ENCODE peak calls at places on chromosomes 4 and X, in ten cellular contexts. One of them, this sample, is unnamed.

GRCh38 chrX:43975747-43976146 is 2.6 kb upstream of the NDP start:
- DNase-seq in HFFc6: no peak
- DNase-seq in omental fat pad: no peak
- DNase-seq in A549: no peak
- DNase-seq in GM23338: no peak
- DNase-seq in psoas muscle: no peak
- DNase-seq in dorsolateral prefrontal cortex: no peak
- DNase-seq in GM06990: no peak
- DNase-seq in ovary: no peak
- DNase-seq in lower lobe of right lung: no peak
- DNase-seq in this sample: no peak

GRCh38 chr4:92658318-92658717 is 354.6 kb downstream of the GRID2 start:
- DNase-seq in HFFc6: no peak
- DNase-seq in omental fat pad: no peak
- DNase-seq in A549: no peak
- DNase-seq in GM23338: no peak
- DNase-seq in psoas muscle: no peak
- DNase-seq in dorsolateral prefrontal cortex: no peak
- DNase-seq in GM06990: no peak
- DNase-seq in ovary: no peak
- DNase-seq in lower lobe of right lung: no peak
- DNase-seq in this sample: no peak

GRCh38 chr4:6229095-6229494 is 28.7 kb upstream of the JAKMIP1 start:
- DNase-seq in HFFc6: no peak
- DNase-seq in omental fat pad: no peak
- DNase-seq in A549: no peak
- DNase-seq in GM23338: no peak
- DNase-seq in psoas muscle: no peak
- DNase-seq in dorsolateral prefrontal cortex: peak
- DNase-seq in GM06990: no peak
- DNase-seq in ovary: no peak
- DNase-seq in lower lobe of right lung: no peak
- DNase-seq in this sample: peak

GRCh38 chrX:138128025-138128671 is 562.2 kb downstream of the ZIC3 start:
- DNase-seq in HFFc6: peak
- DNase-seq in omental fat pad: no peak
- DNase-seq in A549: peak
- DNase-seq in GM23338: peak
- DNase-seq in psoas muscle: no peak
- DNase-seq in dorsolateral prefrontal cortex: no peak
- DNase-seq in GM06990: peak
- DNase-seq in ovary: no peak
- DNase-seq in lower lobe of right lung: no peak
- DNase-seq in this sample: no peak

GRCh38 chr4:119209077-119209476 is 3.4 kb upstream of the USP53 start:
- DNase-seq in HFFc6: peak
- DNase-seq in omental fat pad: no peak
- DNase-seq in A549: peak
- DNase-seq in GM23338: no peak
- DNase-seq in psoas muscle: no peak
- DNase-seq in dorsolateral prefrontal cortex: no peak
- DNase-seq in GM06990: no peak
- DNase-seq in ovary: no peak
- DNase-seq in lower lobe of right lung: no peak
- DNase-seq in this sample: no peak

GRCh38 chr4:168162604-168163003 is 70.3 kb downstream of the ANXA10 start:
- DNase-seq in HFFc6: no peak
- DNase-seq in omental fat pad: no peak
- DNase-seq in A549: no peak
- DNase-seq in GM23338: no peak
- DNase-seq in psoas muscle: no peak
- DNase-seq in dorsolateral prefrontal cortex: no peak
- DNase-seq in GM06990: no peak
- DNase-seq in ovary: no peak
- DNase-seq in lower lobe of right lung: no peak
- DNase-seq in this sample: no peak

GRCh38 chrX:131617182-131617581 is 73.3 kb downstream of the OR13H1 start:
- DNase-seq in HFFc6: peak
- DNase-seq in omental fat pad: no peak
- DNase-seq in A549: no peak
- DNase-seq in GM23338: no peak
- DNase-seq in psoas muscle: no peak
- DNase-seq in dorsolateral prefrontal cortex: no peak
- DNase-seq in GM06990: no peak
- DNase-seq in ovary: no peak
- DNase-seq in lower lobe of right lung: no peak
- DNase-seq in this sample: no peak

GRCh38 chrX:4150259-4150658 is 436.8 kb upstream of the PRKX start:
- DNase-seq in HFFc6: no peak
- DNase-seq in omental fat pad: no peak
- DNase-seq in A549: no peak
- DNase-seq in GM23338: no peak
- DNase-seq in psoas muscle: no peak
- DNase-seq in dorsolateral prefrontal cortex: no peak
- DNase-seq in GM06990: no peak
- DNase-seq in ovary: no peak
- DNase-seq in lower lobe of right lung: no peak
- DNase-seq in this sample: no peak

GRCh38 chr4:148315049-148315448 is 127.2 kb downstream of the NR3C2 start:
- DNase-seq in HFFc6: no peak
- DNase-seq in omental fat pad: no peak
- DNase-seq in A549: no peak
- DNase-seq in GM23338: no peak
- DNase-seq in psoas muscle: peak
- DNase-seq in dorsolateral prefrontal cortex: no peak
- DNase-seq in GM06990: no peak
- DNase-seq in ovary: no peak
- DNase-seq in lower lobe of right lung: no peak
- DNase-seq in this sample: no peak

GRCh38 chrX:150663061-150663460 is 30.1 kb upstream of the MTMR1 start:
- DNase-seq in HFFc6: no peak
- DNase-seq in omental fat pad: no peak
- DNase-seq in A549: no peak
- DNase-seq in GM23338: no peak
- DNase-seq in psoas muscle: no peak
- DNase-seq in dorsolateral prefrontal cortex: no peak
- DNase-seq in GM06990: no peak
- DNase-seq in ovary: no peak
- DNase-seq in lower lobe of right lung: no peak
- DNase-seq in this sample: no peak

GRCh38 chr4:37628977-37629609 is 57.1 kb downstream of the RELL1 start:
- DNase-seq in HFFc6: peak
- DNase-seq in omental fat pad: peak
- DNase-seq in A549: peak
- DNase-seq in GM23338: no peak
- DNase-seq in psoas muscle: peak
- DNase-seq in dorsolateral prefrontal cortex: no peak
- DNase-seq in GM06990: no peak
- DNase-seq in ovary: no peak
- DNase-seq in lower lobe of right lung: no peak
- DNase-seq in this sample: no peak

GRCh38 chr4:53432528-53433424 is 55.3 kb downstream of the FIP1L1 start:
- DNase-seq in HFFc6: no peak
- DNase-seq in omental fat pad: no peak
- DNase-seq in A549: no peak
- DNase-seq in GM23338: no peak
- DNase-seq in psoas muscle: no peak
- DNase-seq in dorsolateral prefrontal cortex: no peak
- DNase-seq in GM06990: peak
- DNase-seq in ovary: no peak
- DNase-seq in lower lobe of right lung: no peak
- DNase-seq in this sample: no peak
- TF ChIP-seq CTCF in HFFc6: no peak
- TF ChIP-seq CTCF in omental fat pad: no peak
- TF ChIP-seq CTCF in A549: no peak
- TF ChIP-seq CTCF in GM23338: no peak
- TF ChIP-seq CTCF in psoas muscle: no peak
- TF ChIP-seq CTCF in dorsolateral prefrontal cortex: no peak
- TF ChIP-seq CTCF in GM06990: no peak
- TF ChIP-seq CTCF in ovary: no peak
- TF ChIP-seq CTCF in lower lobe of right lung: no peak
- TF ChIP-seq CTCF in this sample: no peak

GRCh38 chrX:17592117-17592516 is 145.2 kb upstream of the SCML1 start:
- DNase-seq in HFFc6: peak
- DNase-seq in omental fat pad: no peak
- DNase-seq in A549: no peak
- DNase-seq in GM23338: no peak
- DNase-seq in psoas muscle: no peak
- DNase-seq in dorsolateral prefrontal cortex: no peak
- DNase-seq in GM06990: no peak
- DNase-seq in ovary: no peak
- DNase-seq in lower lobe of right lung: no peak
- DNase-seq in this sample: no peak

GRCh38 chrX:17591741-17592110 is 145.6 kb upstream of the SCML1 start:
- DNase-seq in HFFc6: peak
- DNase-seq in omental fat pad: no peak
- DNase-seq in A549: no peak
- DNase-seq in GM23338: no peak
- DNase-seq in psoas muscle: no peak
- DNase-seq in dorsolateral prefrontal cortex: no peak
- DNase-seq in GM06990: no peak
- DNase-seq in ovary: no peak
- DNase-seq in lower lobe of right lung: no peak
- DNase-seq in this sample: no peak

GRCh38 chrX:17587352-17587751 is 149.9 kb upstream of the SCML1 start:
- DNase-seq in HFFc6: no peak
- DNase-seq in omental fat pad: no peak
- DNase-seq in A549: no peak
- DNase-seq in GM23338: no peak
- DNase-seq in psoas muscle: no peak
- DNase-seq in dorsolateral prefrontal cortex: no peak
- DNase-seq in GM06990: no peak
- DNase-seq in ovary: no peak
- DNase-seq in lower lobe of right lung: no peak
- DNase-seq in this sample: no peak

GRCh38 chrX:17588303-17588702 is 149.0 kb upstream of the SCML1 start:
- DNase-seq in HFFc6: no peak
- DNase-seq in omental fat pad: no peak
- DNase-seq in A549: no peak
- DNase-seq in GM23338: no peak
- DNase-seq in psoas muscle: no peak
- DNase-seq in dorsolateral prefrontal cortex: no peak
- DNase-seq in GM06990: no peak
- DNase-seq in ovary: no peak
- DNase-seq in lower lobe of right lung: no peak
- DNase-seq in this sample: no peak

DNA sequence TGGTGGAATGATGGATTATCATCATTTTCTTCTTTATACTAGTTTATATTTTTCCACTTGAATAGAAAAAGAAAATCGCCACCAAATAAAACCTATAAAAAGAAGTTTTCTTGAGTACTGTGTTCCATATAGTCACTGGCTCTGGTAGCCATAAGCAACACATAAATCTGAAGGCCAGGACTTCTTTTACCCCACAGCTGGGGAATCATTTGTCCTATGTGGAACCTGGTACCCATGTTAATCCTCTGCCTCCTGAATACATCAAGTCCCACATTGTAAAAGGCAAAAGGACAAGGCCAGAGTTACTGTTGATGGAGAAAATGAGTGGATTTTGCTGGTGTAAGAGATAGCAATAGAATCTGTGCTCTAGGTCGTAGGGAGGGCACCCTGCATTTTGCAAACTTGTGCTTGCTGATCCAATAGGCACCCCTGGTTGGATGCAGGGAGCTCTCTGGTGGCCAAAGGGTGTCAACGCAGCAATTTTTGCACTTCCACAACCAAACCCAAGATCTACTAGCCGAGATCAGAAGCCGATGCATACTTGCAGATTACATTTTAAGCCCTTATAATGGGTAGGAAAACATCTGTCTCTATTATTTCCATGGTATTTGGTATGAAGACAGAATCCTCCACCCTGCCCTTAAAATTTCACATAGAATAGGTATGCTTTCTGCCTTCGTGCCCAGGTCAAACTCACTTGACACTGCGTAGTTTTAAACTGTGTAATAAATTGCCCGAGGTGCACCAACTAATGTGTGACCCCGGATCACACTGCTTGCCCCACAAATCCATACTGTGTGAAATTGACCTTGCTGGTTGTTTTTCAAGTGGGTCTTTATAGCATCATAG is 146.2 kb upstream of the SCML1 start:
- DNase-seq in HFFc6: peak
- DNase-seq in omental fat pad: no peak
- DNase-seq in A549: peak
- DNase-seq in GM23338: peak
- DNase-seq in psoas muscle: peak
- DNase-seq in dorsolateral prefrontal cortex: peak
- DNase-seq in GM06990: no peak
- DNase-seq in ovary: peak
- DNase-seq in lower lobe of right lung: peak
- DNase-seq in this sample: no peak
- TF ChIP-seq CTCF in HFFc6: peak
- TF ChIP-seq CTCF in omental fat pad: no peak
- TF ChIP-seq CTCF in A549: peak
- TF ChIP-seq CTCF in GM23338: peak
- TF ChIP-seq CTCF in psoas muscle: peak
- TF ChIP-seq CTCF in dorsolateral prefrontal cortex: no peak
- TF ChIP-seq CTCF in GM06990: peak
- TF ChIP-seq CTCF in ovary: peak
- TF ChIP-seq CTCF in lower lobe of right lung: peak
- TF ChIP-seq CTCF in this sample: peak

DNA sequence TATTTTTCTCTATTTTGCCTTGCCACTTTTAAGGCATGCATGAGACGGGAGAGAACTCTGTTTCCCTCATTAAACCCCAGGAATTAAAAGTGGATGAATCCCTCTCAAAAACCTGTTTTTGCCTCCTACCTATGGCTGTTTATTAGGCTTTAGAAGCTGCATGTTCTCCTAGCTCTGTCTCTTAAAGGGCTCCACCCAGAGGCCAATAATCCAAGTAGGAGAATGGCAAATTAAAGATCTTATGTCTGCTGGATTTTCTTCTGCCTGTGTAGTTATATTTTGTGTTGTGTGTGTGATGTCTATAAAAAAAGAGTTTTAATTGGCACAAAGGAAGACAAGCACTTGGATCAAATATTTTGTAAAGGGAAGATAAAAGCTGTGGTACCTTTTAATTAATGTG is 32.4 kb downstream of the MAGEC1 start:
- DNase-seq in HFFc6: peak
- DNase-seq in omental fat pad: no peak
- DNase-seq in A549: no peak
- DNase-seq in GM23338: peak
- DNase-seq in psoas muscle: no peak
- DNase-seq in dorsolateral prefrontal cortex: no peak
- DNase-seq in GM06990: no peak
- DNase-seq in ovary: no peak
- DNase-seq in lower lobe of right lung: no peak
- DNase-seq in this sample: no peak
- TF ChIP-seq CTCF in HFFc6: peak
- TF ChIP-seq CTCF in omental fat pad: no peak
- TF ChIP-seq CTCF in A549: peak
- TF ChIP-seq CTCF in GM23338: peak
- TF ChIP-seq CTCF in psoas muscle: no peak
- TF ChIP-seq CTCF in dorsolateral prefrontal cortex: no peak
- TF ChIP-seq CTCF in GM06990: no peak
- TF ChIP-seq CTCF in ovary: no peak
- TF ChIP-seq CTCF in lower lobe of right lung: no peak
- TF ChIP-seq CTCF in this sample: peak

DNA sequence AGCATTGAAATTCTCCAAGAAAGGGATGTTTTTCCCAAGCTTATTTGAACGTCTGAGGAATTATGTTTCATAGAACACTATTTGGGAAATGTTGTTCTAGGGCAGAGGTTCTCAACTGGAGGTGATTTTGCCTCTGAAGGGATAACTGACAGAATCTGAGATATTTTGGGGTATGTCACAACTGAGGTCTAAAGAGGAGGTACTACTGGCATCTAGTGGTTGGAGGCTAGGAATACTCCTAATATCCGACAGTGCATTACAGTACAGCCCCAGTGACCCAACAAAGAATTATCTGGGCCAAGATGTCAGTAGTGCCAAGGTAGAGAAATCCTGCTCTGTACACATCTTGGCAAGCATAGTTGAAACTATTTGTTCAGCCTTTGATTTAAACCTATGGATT is 6.4 kb downstream of the HSPA4L start:
- DNase-seq in HFFc6: no peak
- DNase-seq in omental fat pad: no peak
- DNase-seq in A549: no peak
- DNase-seq in GM23338: peak
- DNase-seq in psoas muscle: no peak
- DNase-seq in dorsolateral prefrontal cortex: no peak
- DNase-seq in GM06990: no peak
- DNase-seq in ovary: no peak
- DNase-seq in lower lobe of right lung: no peak
- DNase-seq in this sample: no peak
- TF ChIP-seq CTCF in HFFc6: peak
- TF ChIP-seq CTCF in omental fat pad: no peak
- TF ChIP-seq CTCF in A549: no peak
- TF ChIP-seq CTCF in GM23338: peak
- TF ChIP-seq CTCF in psoas muscle: no peak
- TF ChIP-seq CTCF in dorsolateral prefrontal cortex: no peak
- TF ChIP-seq CTCF in GM06990: peak
- TF ChIP-seq CTCF in ovary: no peak
- TF ChIP-seq CTCF in lower lobe of right lung: peak
- TF ChIP-seq CTCF in this sample: peak